ENCODE peak calls at places on chromosome 19, in four cellular contexts. M is mesendoderm, S is IMR-90, F is H1. H is an unnamed sample.
A peak's percentile ranks its signal among the peaks of the same experiment; 100 is the strongest.

GRCh38 chr19:16957151-16957662 is 68.4 kb downstream of the F2RL3 start:
- DNase-seq in F (peak; percentile 28), M (no peak), S (no peak), H (no peak)

GRCh38 chr19:36449059-36449670 is 30.7 kb upstream of the ZFP82 start:
- DNase-seq in F (no peak), S (no peak), M (peak; percentile 54), H (no peak)

GRCh38 chr19:32146664-32147063 is 198.7 kb upstream of the ZNF507 start:
- DNase-seq in F (no peak), M (no peak), S (no peak), H (no peak)

GRCh38 chr19:56905616-56906015 is 65.1 kb upstream of the PEG3 start:
- DNase-seq in S (no peak), F (no peak), M (no peak), H (no peak)

GRCh38 chr19:17846146-17846545 is 1.6 kb downstream of the JAK3 start:
- DNase-seq in F (no peak), M (no peak), S (no peak), H (no peak)

GRCh38 chr19:27966390-27966816 is 1246.5 kb downstream of the UQCRFS1 start:
- DNase-seq in M (peak; percentile 25), S (no peak), F (no peak), H (no peak)

GRCh38 chr19:6228523-6229215 is 51.1 kb downstream of the MLLT1 start:
- DNase-seq in M (no peak), S (no peak), F (no peak), H (no peak)

GRCh38 chr19:29939628-29940027 is 2.4 kb upstream of the URI1 start:
- DNase-seq in M (no peak), F (no peak), S (no peak), H (no peak)

GRCh38 chr19:9865732-9866627 is 30.9 kb downstream of the PIN1 start:
- DNase-seq in F (no peak), M (no peak), S (no peak), H (no peak)

GRCh38 chr19:42242071-42242511 is 311 bp downstream of the GSK3A start:
- DNase-seq in M (no peak), S (no peak), F (no peak), H (no peak)

GRCh38 chr19:42242512-42243409 is at the start of gene GSK3A:
- DNase-seq in F (peak; percentile 94), S (peak; percentile 99), M (peak; percentile 100), H (peak; percentile 100)

GRCh38 chr19:42241279-42241678 is 1.1 kb downstream of the GSK3A start:
- DNase-seq in F (no peak), M (no peak), S (no peak), H (no peak)

GRCh38 chr19:42235181-42235580 is 7.2 kb downstream of the GSK3A start:
- DNase-seq in M (no peak), S (no peak), F (no peak), H (no peak)

GRCh38 chr19:42239544-42240220 is 2.7 kb downstream of the GSK3A start:
- DNase-seq in S (no peak), M (no peak), F (no peak), H (no peak)
- H3K4ac ChIP-seq in S (no peak overlapping the region), M (no peak overlapping the region), F (no peak overlapping the region), H (no peak overlapping the region)

GRCh38 chr19:1452802-1453524 is 3.0 kb downstream of the APC2 start:
- DNase-seq in F (no peak), M (no peak), S (no peak), H (no peak)
- H2BK5ac ChIP-seq in F (peak overlapping the region; percentile 73), M (no peak overlapping the region), S (no peak overlapping the region), H (no peak overlapping the region)

GRCh38 chr19:33412617-33413425 is 39.3 kb downstream of the CEBPG start:
- DNase-seq in S (no peak), M (no peak), F (no peak), H (no peak)
- H4K5ac ChIP-seq in S (no peak overlapping the region), M (no peak overlapping the region), F (no peak overlapping the region), H (no peak overlapping the region)

GRCh38 chr19:8617984-8618383 is 7.5 kb upstream of the ADAMTS10 start:
- DNase-seq in F (no peak), S (no peak), M (no peak), H (no peak)
- H3K4ac ChIP-seq in F (no peak overlapping the region), S (no peak overlapping the region), M (no peak overlapping the region), H (no peak overlapping the region)

DNA sequence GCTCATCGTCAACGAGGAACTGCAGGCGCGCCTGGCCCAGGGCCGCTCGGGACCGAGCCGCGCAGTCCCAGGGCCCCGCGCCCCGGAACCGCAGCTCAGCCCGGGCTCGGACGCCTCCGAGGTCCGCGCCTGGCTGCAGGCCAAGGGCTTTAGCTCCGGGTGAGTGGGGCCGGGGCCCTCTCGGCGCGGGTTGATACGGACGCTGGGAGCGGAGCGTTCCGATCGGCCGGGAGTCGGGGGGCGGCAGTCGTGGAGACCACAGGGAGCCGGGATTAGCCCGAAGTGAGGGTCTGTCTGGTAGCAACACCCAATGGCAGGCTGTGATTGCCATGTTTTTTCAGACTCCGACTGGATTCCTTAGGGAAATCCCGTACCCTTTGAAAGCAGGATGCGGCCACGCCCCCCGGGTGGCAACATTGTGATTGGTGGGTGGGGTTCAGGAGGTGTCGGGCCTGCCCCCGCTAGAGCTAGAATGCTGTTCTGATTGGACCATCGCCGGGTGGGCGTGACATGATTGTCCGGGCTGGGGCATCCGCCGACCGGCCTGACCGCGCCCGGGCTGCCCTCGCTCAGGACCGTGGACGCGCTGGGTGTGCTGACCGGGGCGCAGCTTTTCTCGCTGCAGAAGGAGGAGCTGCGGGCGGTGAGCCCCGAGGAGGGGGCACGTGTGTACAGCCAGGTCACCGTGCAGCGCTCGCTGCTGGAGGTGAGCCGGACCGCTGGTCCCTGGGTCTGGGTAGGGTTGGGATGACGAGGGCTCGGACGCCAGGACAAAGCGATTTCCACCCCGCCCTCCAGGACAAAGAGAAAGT is 11.3 kb downstream of the EPS8L1 start:
- DNase-seq in M (peak; percentile 98), S (peak; percentile 91), F (peak; percentile 99), H (peak; percentile 98)
- H2BK5ac ChIP-seq in M (no peak overlapping the region), S (no peak overlapping the region), F (no peak overlapping the region), H (no peak overlapping the region)

GRCh38 chr19:30942636-30943035 is 406.6 kb downstream of the TSHZ3 start:
- DNase-seq in F (no peak), S (no peak), M (no peak), H (no peak)

GRCh38 chr19:30936276-30936675 is 413.0 kb downstream of the TSHZ3 start:
- DNase-seq in M (no peak), S (no peak), F (no peak), H (no peak)

GRCh38 chr19:30941591-30941990 is 407.6 kb downstream of the TSHZ3 start:
- DNase-seq in S (no peak), F (no peak), M (no peak), H (no peak)
- H4K5ac ChIP-seq in S (no peak overlapping the region), F (no peak overlapping the region), M (no peak overlapping the region), H (no peak overlapping the region)

GRCh38 chr19:44884566-44884965 is 6.5 kb upstream of the TOMM40 start:
- DNase-seq in F (no peak), M (no peak), S (no peak), H (no peak)
- H3K4ac ChIP-seq in F (no peak overlapping the region), M (no peak overlapping the region), S (peak overlapping the region; percentile 64), H (no peak overlapping the region)

DNA sequence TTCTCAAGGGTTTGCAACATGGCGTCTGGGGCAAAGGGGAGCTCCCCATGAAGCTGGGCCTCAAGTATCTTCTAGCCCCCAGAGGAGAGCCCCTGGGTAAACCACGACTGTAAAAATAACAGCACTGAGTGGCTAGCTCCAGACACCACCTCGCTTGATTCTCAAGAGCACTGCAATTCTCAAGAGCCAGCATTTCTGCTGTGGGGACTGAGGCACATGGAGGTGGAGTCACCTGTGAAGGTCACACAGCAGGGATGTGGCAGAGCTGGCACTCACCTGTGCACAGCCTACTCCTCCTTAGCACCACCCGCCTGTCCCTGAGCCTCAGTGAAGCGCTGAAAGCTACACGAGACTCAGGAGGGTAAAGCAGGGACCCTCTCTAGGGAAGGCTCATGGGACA is 20.7 kb upstream of the CCNP start:
- DNase-seq in M (no peak), F (no peak), S (no peak), H (no peak)
- H2BK5ac ChIP-seq in M (no peak overlapping the region), F (no peak overlapping the region), S (no peak overlapping the region), H (no peak overlapping the region)

DNA sequence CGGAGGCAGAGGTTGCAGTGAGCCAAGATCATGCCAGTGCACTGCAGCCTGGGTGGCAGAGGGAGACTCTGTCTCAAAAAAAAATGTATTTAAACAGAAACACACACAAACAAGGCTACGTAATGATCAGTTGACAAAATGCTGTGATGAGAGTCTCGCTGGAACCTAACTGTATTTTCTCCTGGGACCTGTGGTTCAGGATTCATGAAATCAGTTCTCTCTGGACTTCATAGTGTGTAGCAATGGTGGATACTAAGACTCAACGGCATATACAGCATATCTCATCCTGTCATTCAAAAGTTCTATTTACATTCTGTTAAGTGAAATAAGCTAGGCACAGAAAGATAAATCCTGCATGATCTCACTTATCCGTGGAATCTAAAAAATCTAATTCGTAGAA is 37.4 kb downstream of the CYP4F2 start:
- DNase-seq in F (no peak), S (no peak), M (no peak), H (no peak)
- H4K5ac ChIP-seq in F (no peak overlapping the region), S (no peak overlapping the region), M (no peak overlapping the region), H (no peak overlapping the region)

GRCh38 chr19:13766095-13766481 is 1.8 kb downstream of the MRI1 start:
- DNase-seq in S (no peak), F (no peak), M (no peak), H (no peak)
- H3K4ac ChIP-seq in S (no peak overlapping the region), F (no peak overlapping the region), M (no peak overlapping the region), H (no peak overlapping the region)